ENCODE peak calls at places on chromosome 6, in six cellular contexts. One of them, this sample, is unnamed.
A peak's percentile ranks its signal among the peaks of the same experiment; 100 is the strongest.

GRCh38 chr6:13523826-13524622 is 36.6 kb upstream of the GFOD1 start:
- DNase-seq in neural progenitor cell: no peak
- DNase-seq in hepatocyte: no peak
- DNase-seq in ovary: no peak
- DNase-seq in BE2C: no peak
- DNase-seq in tibial nerve: no peak
- DNase-seq in this sample: no peak

GRCh38 chr6:134937426-134937825 is 12.5 kb downstream of the ALDH8A1 start:
- DNase-seq in neural progenitor cell: no peak
- DNase-seq in hepatocyte: no peak
- DNase-seq in ovary: no peak
- DNase-seq in BE2C: no peak
- DNase-seq in tibial nerve: no peak
- DNase-seq in this sample: no peak

GRCh38 chr6:113050010-113050893 is 703.1 kb downstream of the RFPL4B start:
- DNase-seq in neural progenitor cell: peak; percentile 8
- DNase-seq in hepatocyte: no peak
- DNase-seq in ovary: no peak
- DNase-seq in BE2C: no peak
- DNase-seq in tibial nerve: no peak
- DNase-seq in this sample: no peak

GRCh38 chr6:167530960-167531359 is 206.1 kb downstream of the TTLL2 start:
- DNase-seq in neural progenitor cell: no peak
- DNase-seq in hepatocyte: no peak
- DNase-seq in ovary: no peak
- DNase-seq in BE2C: no peak
- DNase-seq in tibial nerve: no peak
- DNase-seq in this sample: no peak

GRCh38 chr6:106519460-106520394 is 109.6 kb downstream of the RTN4IP1 start:
- DNase-seq in neural progenitor cell: no peak
- DNase-seq in hepatocyte: peak; percentile 34
- DNase-seq in ovary: no peak
- DNase-seq in BE2C: no peak
- DNase-seq in tibial nerve: no peak
- DNase-seq in this sample: peak; percentile 85

GRCh38 chr6:167965602-167966539 is 31.6 kb upstream of the KIF25 start:
- DNase-seq in neural progenitor cell: no peak
- DNase-seq in hepatocyte: no peak
- DNase-seq in ovary: no peak
- DNase-seq in BE2C: no peak
- DNase-seq in tibial nerve: no peak
- DNase-seq in this sample: no peak

GRCh38 chr6:116332096-116332495 is 38.7 kb upstream of the DSE start:
- DNase-seq in neural progenitor cell: no peak
- DNase-seq in hepatocyte: no peak
- DNase-seq in ovary: no peak
- DNase-seq in BE2C: no peak
- DNase-seq in tibial nerve: no peak
- DNase-seq in this sample: no peak

GRCh38 chr6:113137411-113137810 is 719.7 kb upstream of the MARCKS start:
- DNase-seq in neural progenitor cell: peak; percentile 10
- DNase-seq in hepatocyte: peak; percentile 7
- DNase-seq in ovary: peak; percentile 32
- DNase-seq in BE2C: no peak
- DNase-seq in tibial nerve: peak; percentile 17
- DNase-seq in this sample: no peak

GRCh38 chr6:123879749-123880148 is 76.1 kb downstream of the NKAIN2 start:
- DNase-seq in neural progenitor cell: no peak
- DNase-seq in hepatocyte: no peak
- DNase-seq in ovary: no peak
- DNase-seq in BE2C: no peak
- DNase-seq in tibial nerve: no peak
- DNase-seq in this sample: no peak

GRCh38 chr6:34680802-34681515 is 15.6 kb downstream of the ILRUN start:
- DNase-seq in neural progenitor cell: no peak
- DNase-seq in hepatocyte: no peak
- DNase-seq in ovary: no peak
- DNase-seq in BE2C: no peak
- DNase-seq in tibial nerve: no peak
- DNase-seq in this sample: no peak

GRCh38 chr6:144757730-144758129 is 472.6 kb downstream of the UTRN start:
- DNase-seq in neural progenitor cell: no peak
- DNase-seq in hepatocyte: no peak
- DNase-seq in ovary: no peak
- DNase-seq in BE2C: no peak
- DNase-seq in tibial nerve: no peak
- DNase-seq in this sample: no peak

GRCh38 chr6:165649701-165650137 is 13.3 kb downstream of the PDE10A start:
- DNase-seq in neural progenitor cell: no peak
- DNase-seq in hepatocyte: peak; percentile 61
- DNase-seq in ovary: no peak
- DNase-seq in BE2C: no peak
- DNase-seq in tibial nerve: no peak
- DNase-seq in this sample: no peak

GRCh38 chr6:87543836-87544735 is 45.7 kb downstream of the RARS2 start:
- DNase-seq in neural progenitor cell: no peak
- DNase-seq in hepatocyte: no peak
- DNase-seq in ovary: no peak
- DNase-seq in BE2C: no peak
- DNase-seq in tibial nerve: no peak
- DNase-seq in this sample: no peak

GRCh38 chr6:53793318-53793975 is 1.4 kb upstream of the LRRC1 start:
- DNase-seq in neural progenitor cell: peak; percentile 60
- DNase-seq in hepatocyte: peak; percentile 90
- DNase-seq in ovary: peak; percentile 28
- DNase-seq in BE2C: peak; percentile 48
- DNase-seq in tibial nerve: no peak
- DNase-seq in this sample: peak; percentile 37

GRCh38 chr6:74971631-74972030 is 234.2 kb downstream of the COL12A1 start:
- DNase-seq in neural progenitor cell: no peak
- DNase-seq in hepatocyte: no peak
- DNase-seq in ovary: no peak
- DNase-seq in BE2C: no peak
- DNase-seq in tibial nerve: no peak
- DNase-seq in this sample: no peak

GRCh38 chr6:108556864-108557493 is 3.7 kb upstream of the FOXO3 start:
- DNase-seq in neural progenitor cell: peak; percentile 22
- DNase-seq in hepatocyte: peak; percentile 32
- DNase-seq in ovary: peak; percentile 46
- DNase-seq in BE2C: no peak
- DNase-seq in tibial nerve: no peak
- DNase-seq in this sample: no peak

GRCh38 chr6:117477988-117478852 is 4.3 kb upstream of the DCBLD1 start:
- DNase-seq in neural progenitor cell: peak; percentile 30
- DNase-seq in hepatocyte: peak; percentile 52
- DNase-seq in ovary: no peak
- DNase-seq in BE2C: peak; percentile 20
- DNase-seq in tibial nerve: no peak
- DNase-seq in this sample: no peak

GRCh38 chr6:51398064-51398740 is 579.5 kb downstream of the TFAP2B start:
- DNase-seq in neural progenitor cell: no peak
- DNase-seq in hepatocyte: no peak
- DNase-seq in ovary: no peak
- DNase-seq in BE2C: peak; percentile 22
- DNase-seq in tibial nerve: no peak
- DNase-seq in this sample: no peak

DNA sequence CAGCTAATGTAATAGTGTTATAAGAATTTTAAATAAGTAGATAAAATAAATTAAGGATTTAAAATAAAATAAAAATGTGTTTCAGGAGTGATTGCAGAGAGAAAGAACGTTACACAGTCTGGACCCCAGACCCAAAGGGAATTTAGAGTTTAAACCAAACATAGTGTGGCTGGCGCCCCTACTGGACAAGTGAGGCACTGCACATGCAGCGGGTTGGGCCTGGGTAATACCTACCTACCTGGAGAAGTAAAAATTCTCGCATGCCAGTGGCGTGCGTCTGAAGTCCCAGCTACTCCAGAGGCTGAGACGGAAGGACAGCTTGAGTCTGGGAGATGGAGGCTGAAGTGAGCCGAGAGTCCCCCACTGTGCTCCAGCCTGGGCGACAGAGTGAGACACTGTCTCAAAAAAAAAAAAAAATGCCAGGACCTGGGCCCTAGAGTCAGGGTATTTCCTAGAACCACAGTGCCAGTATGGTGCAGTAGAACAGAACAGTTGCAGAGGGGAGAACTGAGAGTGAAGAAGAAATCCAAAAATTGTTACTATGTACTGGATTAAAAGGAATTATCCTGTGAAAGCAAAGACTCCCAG is 71.4 kb upstream of the TCF21 start:
- DNase-seq in neural progenitor cell: peak; percentile 41
- DNase-seq in hepatocyte: peak; percentile 14
- DNase-seq in ovary: peak; percentile 41
- DNase-seq in BE2C: peak; percentile 64
- DNase-seq in tibial nerve: no peak
- DNase-seq in this sample: peak; percentile 18
- TF ChIP-seq CTCF in neural progenitor cell: peak; percentile 71
- TF ChIP-seq CTCF in hepatocyte: peak; percentile 50
- TF ChIP-seq CTCF in ovary: no peak
- TF ChIP-seq CTCF in BE2C: peak; percentile 95
- TF ChIP-seq CTCF in tibial nerve: peak; percentile 40
- TF ChIP-seq CTCF in this sample: peak; percentile 94

DNA sequence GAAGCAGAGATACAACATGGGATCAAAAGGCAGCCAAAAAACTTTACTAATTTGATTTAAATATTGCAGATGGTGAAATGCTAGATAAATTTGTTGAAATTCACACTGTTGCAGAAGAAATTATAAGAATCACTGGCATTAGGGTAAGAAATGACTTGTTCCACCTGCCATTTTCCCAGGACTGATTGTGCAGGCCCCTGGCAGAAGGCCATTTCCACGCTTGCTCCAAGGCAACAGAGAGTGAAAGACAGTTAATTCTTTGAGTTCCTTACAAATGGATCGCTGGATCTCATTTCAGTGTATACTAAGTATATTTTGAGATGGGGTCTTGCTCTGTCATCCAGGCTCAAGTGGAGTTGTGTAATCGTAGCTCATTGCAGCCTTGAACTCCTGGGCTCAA is 67.0 kb upstream of the TMEM181 start:
- DNase-seq in neural progenitor cell: no peak
- DNase-seq in hepatocyte: no peak
- DNase-seq in ovary: no peak
- DNase-seq in BE2C: no peak
- DNase-seq in tibial nerve: no peak
- DNase-seq in this sample: no peak
- H3K36me3 ChIP-seq in neural progenitor cell: no peaks in the 10 kb centered on the region
- H3K36me3 ChIP-seq in hepatocyte: no peaks in the 10 kb centered on the region
- H3K36me3 ChIP-seq in ovary: no peaks in the 10 kb centered on the region
- H3K36me3 ChIP-seq in BE2C: peaks cover 32% of the 10 kb centered on the region
- H3K36me3 ChIP-seq in tibial nerve: no peaks in the 10 kb centered on the region
- H3K36me3 ChIP-seq in this sample: peaks cover 9% of the 10 kb centered on the region

GRCh38 chr6:118761643-118762042 is 110.3 kb upstream of the CEP85L start:
- DNase-seq in neural progenitor cell: no peak
- DNase-seq in hepatocyte: no peak
- DNase-seq in ovary: no peak
- DNase-seq in BE2C: no peak
- DNase-seq in tibial nerve: no peak
- DNase-seq in this sample: no peak
- TF ChIP-seq CTCF in neural progenitor cell: no peak
- TF ChIP-seq CTCF in hepatocyte: no peak
- TF ChIP-seq CTCF in ovary: no peak
- TF ChIP-seq CTCF in BE2C: no peak
- TF ChIP-seq CTCF in tibial nerve: no peak
- TF ChIP-seq CTCF in this sample: no peak

GRCh38 chr6:36492621-36493020 is 49.8 kb downstream of the KCTD20 start:
- DNase-seq in neural progenitor cell: no peak
- DNase-seq in hepatocyte: no peak
- DNase-seq in ovary: no peak
- DNase-seq in BE2C: no peak
- DNase-seq in tibial nerve: no peak
- DNase-seq in this sample: no peak

GRCh38 chr6:36491378-36491965 is 48.7 kb downstream of the KCTD20 start:
- DNase-seq in neural progenitor cell: no peak
- DNase-seq in hepatocyte: no peak
- DNase-seq in ovary: no peak
- DNase-seq in BE2C: no peak
- DNase-seq in tibial nerve: no peak
- DNase-seq in this sample: no peak

GRCh38 chr6:36495086-36495485 is 52.2 kb downstream of the STK38 start:
- DNase-seq in neural progenitor cell: no peak
- DNase-seq in hepatocyte: no peak
- DNase-seq in ovary: no peak
- DNase-seq in BE2C: no peak
- DNase-seq in tibial nerve: no peak
- DNase-seq in this sample: no peak

GRCh38 chr6:36492092-36492491 is 49.3 kb downstream of the KCTD20 start:
- DNase-seq in neural progenitor cell: no peak
- DNase-seq in hepatocyte: no peak
- DNase-seq in ovary: no peak
- DNase-seq in BE2C: peak; percentile 19
- DNase-seq in tibial nerve: no peak
- DNase-seq in this sample: no peak

DNA sequence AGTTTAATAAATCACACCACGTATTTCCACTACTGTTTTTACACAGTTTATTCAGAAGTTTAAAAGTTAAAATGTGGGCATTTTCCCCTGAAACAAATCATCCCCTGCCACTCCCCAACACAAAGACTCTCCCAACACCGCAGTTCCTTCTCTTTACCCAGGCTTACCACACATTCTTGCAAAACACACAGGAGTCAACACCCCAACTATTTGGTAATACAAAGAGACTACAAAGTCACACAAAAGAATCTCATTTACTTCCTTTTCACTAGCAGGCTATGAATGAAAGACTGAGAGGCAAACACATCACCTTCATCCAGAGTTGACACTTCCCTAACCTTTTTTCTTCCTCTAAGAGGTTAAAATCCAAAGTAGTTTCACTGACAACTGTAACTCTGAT is 51.1 kb downstream of the KCTD20 start:
- DNase-seq in neural progenitor cell: peak; percentile 58
- DNase-seq in hepatocyte: no peak
- DNase-seq in ovary: no peak
- DNase-seq in BE2C: no peak
- DNase-seq in tibial nerve: no peak
- DNase-seq in this sample: no peak
- H3K36me3 ChIP-seq in neural progenitor cell: no peaks in the 10 kb centered on the region
- H3K36me3 ChIP-seq in hepatocyte: peaks cover 4% of the 10 kb centered on the region
- H3K36me3 ChIP-seq in ovary: no peaks in the 10 kb centered on the region
- H3K36me3 ChIP-seq in BE2C: peaks cover 11% of the 10 kb centered on the region
- H3K36me3 ChIP-seq in tibial nerve: no peaks in the 10 kb centered on the region
- H3K36me3 ChIP-seq in this sample: peaks cover 4% of the 10 kb centered on the region

DNA sequence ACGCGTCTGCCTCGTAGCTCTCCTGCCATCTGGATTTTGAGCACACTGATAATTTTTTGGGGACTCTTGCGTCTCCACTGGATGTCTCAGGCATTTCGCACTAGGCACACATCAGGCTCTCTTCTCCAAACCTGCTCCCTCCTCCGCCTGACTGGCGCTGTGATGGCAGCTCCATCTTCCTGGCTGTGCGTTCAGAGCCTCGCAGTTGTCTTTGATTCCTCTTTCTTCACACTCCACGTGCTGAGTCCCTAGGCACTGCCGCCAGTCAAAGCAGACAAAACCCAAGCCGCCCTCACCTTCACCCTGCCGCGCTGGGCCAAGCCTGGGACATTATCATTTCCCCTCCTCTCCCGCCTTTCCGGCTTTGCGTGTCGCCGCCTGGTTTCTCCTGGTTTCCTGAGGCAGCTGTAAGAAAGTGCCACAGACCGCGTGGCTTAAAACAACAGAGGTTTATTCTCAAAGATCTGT is 778 bp downstream of the PSMG4 start:
- DNase-seq in neural progenitor cell: peak; percentile 51
- DNase-seq in hepatocyte: peak; percentile 55
- DNase-seq in ovary: no peak
- DNase-seq in BE2C: peak; percentile 47
- DNase-seq in tibial nerve: no peak
- DNase-seq in this sample: peak; percentile 57
- TF ChIP-seq CTCF in neural progenitor cell: no peak
- TF ChIP-seq CTCF in hepatocyte: no peak
- TF ChIP-seq CTCF in ovary: no peak
- TF ChIP-seq CTCF in BE2C: no peak
- TF ChIP-seq CTCF in tibial nerve: no peak
- TF ChIP-seq CTCF in this sample: no peak